ENCODE peak calls at places on chromosome 7, in five cellular contexts. C, E, F, P and A are unnamed samples.
A peak's percentile ranks its signal among the peaks of the same experiment; 100 is the strongest.

GRCh38 chr7:1755783-1756626 is 85.9 kb downstream of the ELFN1 start:
- DNase-seq in F (no peak), E (no peak), C (no peak), P (no peak), A (no peak)

GRCh38 chr7:107742678-107743566 is 1.0 kb upstream of the CBLL1 start:
- DNase-seq in E (no peak), C (peak; percentile 8), P (no peak), F (peak; percentile 51), A (no peak)

GRCh38 chr7:23474098-23474828 is 4.0 kb upstream of the IGF2BP3 start:
- DNase-seq in F (peak; percentile 94), P (peak; percentile 98), E (peak; percentile 95), C (peak; percentile 98), A (peak; percentile 98)

GRCh38 chr7:95843286-95843685 is 70.9 kb downstream of the DYNC1I1 start:
- DNase-seq in F (no peak), C (no peak), E (no peak), P (no peak), A (no peak)

GRCh38 chr7:155071916-155072315 is 1.8 kb downstream of the HTR5A start:
- DNase-seq in P (no peak), C (no peak), F (no peak), E (no peak), A (no peak)

GRCh38 chr7:129557686-129558481 is 53.6 kb upstream of the NRF1 start:
- DNase-seq in E (no peak), C (no peak), F (no peak), P (no peak), A (no peak)

GRCh38 chr7:79495544-79496272 is 42.2 kb upstream of the MAGI2 start:
- DNase-seq in C (no peak), E (peak; percentile 89), P (peak; percentile 69), F (no peak), A (peak; percentile 87)

GRCh38 chr7:40643664-40644063 is 508.9 kb downstream of the SUGCT start:
- DNase-seq in F (no peak), E (no peak), C (no peak), P (no peak), A (no peak)

GRCh38 chr7:3028767-3029111 is 14.9 kb downstream of the CARD11 start:
- DNase-seq in F (no peak), P (no peak), E (no peak), C (no peak), A (no peak)

GRCh38 chr7:99126921-99127553 is 16.9 kb downstream of the SMURF1 start:
- DNase-seq in E (no peak), C (no peak), P (peak; percentile 89), F (no peak), A (no peak)

GRCh38 chr7:124722292-124722691 is 43.3 kb downstream of the GPR37 start:
- DNase-seq in E (peak; percentile 74), F (no peak), P (no peak), C (no peak), A (peak; percentile 66)

GRCh38 chr7:31747553-31747952 is 60.5 kb downstream of the PPP1R17 start:
- DNase-seq in E (no peak), F (no peak), C (no peak), P (no peak), A (no peak)

GRCh38 chr7:114426824-114427223 is 12.2 kb downstream of the FOXP2 start:
- DNase-seq in E (peak; percentile 36), C (no peak), P (no peak), F (no peak), A (peak; percentile 18)

GRCh38 chr7:2851499-2851898 is 7.4 kb upstream of the GNA12 start:
- DNase-seq in C (no peak), P (no peak), F (no peak), E (no peak), A (no peak)

GRCh38 chr7:138030679-138031351 is 28.9 kb upstream of the CREB3L2 start:
- DNase-seq in C (no peak), P (peak; percentile 16), F (no peak), E (no peak), A (peak; percentile 32)

GRCh38 chr7:80659120-80660055 is 20.9 kb downstream of the CD36 start:
- DNase-seq in C (no peak), P (peak; percentile 76), F (no peak), E (peak; percentile 62), A (peak; percentile 38)

GRCh38 chr7:30684351-30684750 is 2.1 kb upstream of the CRHR2 start:
- DNase-seq in E (no peak), F (no peak), P (no peak), C (no peak), A (no peak)

GRCh38 chr7:117639966-117640365 is 160.1 kb downstream of the CFTR start:
- DNase-seq in F (no peak), E (no peak), P (no peak), C (no peak), A (no peak)

GRCh38 chr7:93407239-93407638 is 167.3 kb downstream of the CALCR start:
- DNase-seq in F (no peak), P (no peak), E (no peak), C (no peak), A (no peak)

GRCh38 chr7:55572378-55573233 is at the start of gene VOPP1:
- DNase-seq in E (peak; percentile 63), P (peak; percentile 72), F (no peak), C (peak; percentile 68), A (peak; percentile 65)

GRCh38 chr7:73742753-73743641 is 4.4 kb upstream of the ABHD11 start:
- DNase-seq in F (peak; percentile 92), C (peak; percentile 87), E (no peak), P (peak; percentile 97), A (peak; percentile 21)

GRCh38 chr7:100773491-100773890 is 40.1 kb downstream of the ZAN start:
- DNase-seq in E (no peak), C (no peak), F (no peak), P (no peak), A (no peak)

GRCh38 chr7:100763556-100764140 is 30.3 kb downstream of the ZAN start:
- DNase-seq in C (no peak), F (no peak), E (no peak), P (peak; percentile 23), A (no peak)

GRCh38 chr7:100764841-100765240 is 31.4 kb downstream of the ZAN start:
- DNase-seq in E (no peak), F (no peak), C (no peak), P (peak; percentile 80), A (no peak)

GRCh38 chr7:100765250-100765649 is 31.9 kb downstream of the ZAN start:
- DNase-seq in E (no peak), F (no peak), C (no peak), P (peak; percentile 96), A (no peak)

GRCh38 chr7:100768784-100769183 is 35.4 kb downstream of the ZAN start:
- DNase-seq in F (no peak), P (no peak), C (no peak), E (no peak), A (no peak)
- H4K91ac ChIP-seq in F (no peak overlapping the region), P (no peak overlapping the region), C (no peak overlapping the region), E (no peak overlapping the region), A (no peak overlapping the region)

DNA sequence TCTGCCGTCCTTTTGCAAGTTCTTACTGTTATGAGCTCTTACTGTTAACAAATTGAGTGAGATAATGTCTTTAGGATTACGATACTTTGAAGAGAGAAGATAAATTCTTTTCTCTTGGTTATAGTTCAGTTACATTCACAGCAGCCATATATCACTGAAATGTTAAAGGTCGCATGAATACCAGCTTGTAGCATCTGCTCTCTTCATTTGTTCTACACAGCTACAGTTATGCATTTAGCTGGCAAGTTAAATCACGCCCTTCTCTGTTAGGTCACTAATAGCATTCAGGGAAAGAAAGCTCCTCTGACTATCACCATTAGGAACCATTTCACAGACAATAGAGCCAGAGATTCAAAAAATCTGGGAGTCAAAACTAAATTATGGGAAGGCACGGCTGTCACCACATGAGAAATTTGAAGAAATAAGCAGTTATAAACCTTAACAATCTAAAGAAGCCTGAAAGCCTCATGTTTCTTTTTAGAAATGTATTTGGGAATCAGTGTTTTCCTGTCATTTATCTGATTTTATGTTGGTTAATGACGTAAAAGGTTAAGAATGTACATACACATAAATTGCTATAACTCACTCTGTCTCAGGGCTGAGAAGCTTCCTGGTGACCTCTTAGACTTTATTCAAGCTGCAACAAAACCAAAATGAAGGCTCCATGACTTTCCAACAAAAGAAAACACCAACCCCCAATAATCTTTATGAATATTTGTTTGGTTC is 109.5 kb upstream of the SP4 start:
- DNase-seq in P (no peak), E (no peak), F (no peak), C (no peak), A (peak; percentile 56)
- H2AFZ ChIP-seq in P (no peak overlapping the region), E (no peak overlapping the region), F (no peak overlapping the region), C (no peak overlapping the region), A (no peak overlapping the region)

DNA sequence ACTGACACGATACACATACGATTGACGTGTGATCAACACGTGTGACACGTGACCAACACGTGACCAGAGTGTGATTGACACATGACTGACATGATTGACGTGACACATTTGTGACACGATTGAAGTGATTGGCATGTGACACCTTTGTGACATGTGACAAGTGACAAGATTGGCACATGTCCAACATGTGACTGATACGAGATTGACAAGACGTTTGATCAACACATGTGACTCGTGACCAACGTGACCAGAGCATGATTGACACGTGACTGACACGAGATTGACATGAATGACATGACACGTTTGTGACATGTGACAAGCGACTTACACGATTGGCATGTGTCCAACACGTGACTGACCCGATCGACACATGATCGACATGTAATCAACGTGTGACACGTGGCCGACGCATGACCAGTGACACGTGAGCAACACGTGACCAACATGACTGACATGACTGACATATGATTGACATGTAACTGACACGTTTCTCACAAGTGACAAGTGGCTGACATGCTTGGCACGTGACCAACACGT is 22.0 kb downstream of the CRPPA start:
- DNase-seq in E (peak; percentile 10), C (no peak), P (no peak), F (no peak), A (no peak)
- H3K4me3 ChIP-seq in E (no peak overlapping the region), C (no peak overlapping the region), P (peak overlapping the region; percentile 23), F (no peak overlapping the region), A (no peak overlapping the region)

DNA sequence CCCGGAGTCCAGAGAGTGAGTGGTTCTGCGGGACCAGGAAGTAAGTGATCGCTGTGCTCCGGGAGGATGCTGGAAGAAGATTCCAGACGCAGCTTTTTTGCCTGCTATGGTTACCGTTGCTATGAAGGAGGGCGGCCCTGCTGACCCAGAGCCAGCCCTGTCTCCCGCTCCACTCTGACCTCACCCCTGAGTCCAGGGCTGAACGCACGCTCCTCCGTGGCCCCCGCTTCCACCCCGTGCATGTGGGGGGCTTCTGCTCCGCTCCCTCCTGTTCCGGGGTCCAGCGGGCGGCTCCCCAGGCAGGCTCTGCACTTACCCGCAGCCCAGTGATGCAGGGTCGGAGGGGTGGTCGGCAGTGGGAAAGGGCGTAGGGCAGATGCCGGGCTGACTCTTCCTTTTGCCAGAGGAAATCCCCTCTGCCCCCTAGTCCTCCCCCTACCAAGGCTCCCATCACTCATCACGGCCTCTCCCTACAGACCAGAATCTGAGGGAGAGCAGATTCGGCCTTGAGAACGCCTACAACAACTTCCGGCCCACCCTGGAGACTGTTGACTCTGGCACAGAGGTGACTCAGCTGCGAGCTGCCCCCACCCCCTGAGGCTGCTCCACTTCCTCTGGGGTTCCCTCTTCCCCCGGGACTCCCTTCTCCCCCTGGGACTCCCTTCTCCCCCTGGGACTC is 2.6 kb upstream of the MUC17 start:
- DNase-seq in E (peak; percentile 84), P (peak; percentile 89), F (no peak), C (peak; percentile 65), A (peak; percentile 97)
- H4K91ac ChIP-seq in E (peak overlapping the region; percentile 78), P (peak overlapping the region; percentile 80), F (peak overlapping the region; percentile 62), C (no peak overlapping the region), A (peak overlapping the region; percentile 97)